ENCODE peak calls at places on chromosomes 13 and 19, in four cellular contexts. T, Q, R and N are unnamed samples.

GRCh38 chr13:66887088-66887487 is 343.0 kb downstream of the PCDH9 start:
- DNase-seq in T (no peak), Q (no peak), R (no peak), N (no peak)

GRCh38 chr13:75404721-75405120 is 77.2 kb downstream of the TBC1D4 start:
- DNase-seq in T (no peak), Q (no peak), R (no peak), N (no peak)

GRCh38 chr19:4403005-4403761 is 743 bp downstream of the CHAF1A start:
- DNase-seq in T (no peak), Q (no peak), R (no peak), N (no peak)

GRCh38 chr19:51651216-51651846 is 4.7 kb upstream of the SIGLEC14 start:
- DNase-seq in T (peak; percentile 38), Q (no peak), R (no peak), N (no peak)

GRCh38 chr19:6828306-6828697 is 55.8 kb downstream of the VAV1 start:
- DNase-seq in T (no peak), Q (no peak), R (no peak), N (peak; percentile 55)

GRCh38 chr13:113843864-113844556 is 19.9 kb downstream of the GAS6 start:
- DNase-seq in T (no peak), Q (no peak), R (no peak), N (no peak)

GRCh38 chr13:57787058-57787791 is 155.7 kb downstream of the PCDH17 start:
- DNase-seq in T (no peak), Q (no peak), R (no peak), N (no peak)

GRCh38 chr13:97502691-97503090 is 68.7 kb downstream of the RAP2A start:
- DNase-seq in T (no peak), Q (no peak), R (no peak), N (no peak)

GRCh38 chr19:41195675-41196497 is 2.9 kb downstream of the CYP2S1 start:
- DNase-seq in T (no peak), Q (no peak), R (no peak), N (no peak)

GRCh38 chr13:66977156-66977555 is 253.0 kb downstream of the PCDH9 start:
- DNase-seq in T (no peak), Q (no peak), R (no peak), N (no peak)

GRCh38 chr13:80048030-80048429 is 292.9 kb downstream of the SPRY2 start:
- DNase-seq in T (no peak), Q (no peak), R (no peak), N (no peak)

GRCh38 chr19:35352177-35352447 is 4.4 kb downstream of the FFAR1 start:
- DNase-seq in T (no peak), Q (no peak), R (peak; percentile 9), N (no peak)

GRCh38 chr13:99119686-99120085 is 81.0 kb upstream of the UBAC2 start:
- DNase-seq in T (no peak), Q (no peak), R (no peak), N (no peak)

GRCh38 chr19:41871573-41872383 is 5.3 kb upstream of the CD79A start:
- DNase-seq in T (no peak), Q (no peak), R (no peak), N (no peak)

GRCh38 chr13:95216182-95216581 is 85.1 kb downstream of the ABCC4 start:
- DNase-seq in T (no peak), Q (no peak), R (no peak), N (no peak)

GRCh38 chr13:21150013-21150412 is 26.3 kb downstream of the SKA3 start:
- DNase-seq in T (no peak), Q (no peak), R (no peak), N (no peak)

GRCh38 chr13:23500858-23501257 is 67.4 kb upstream of the SACS start:
- DNase-seq in T (no peak), Q (no peak), R (no peak), N (no peak)

GRCh38 chr13:23753523-23753922 is 135.7 kb downstream of the MIPEP start:
- DNase-seq in T (no peak), Q (peak; percentile 67), R (no peak), N (peak; percentile 41)

GRCh38 chr19:41792513-41793413 is 3.6 kb upstream of the CEACAM3 start:
- DNase-seq in T (peak; percentile 68), Q (peak; percentile 34), R (no peak), N (peak; percentile 70)

GRCh38 chr13:40116008-40116407 is 460.5 kb downstream of the COG6 start:
- DNase-seq in T (no peak), Q (peak; percentile 37), R (no peak), N (peak; percentile 67)

GRCh38 chr19:888615-889385 is 4.2 kb downstream of the MED16 start:
- DNase-seq in T (no peak), Q (no peak), R (no peak), N (no peak)

GRCh38 chr19:38355728-38356725 is 18.3 kb upstream of the PSMD8 start:
- DNase-seq in T (no peak), Q (peak; percentile 34), R (no peak), N (no peak)

GRCh38 chr13:77857810-77858209 is 60.8 kb downstream of the EDNRB start:
- DNase-seq in T (no peak), Q (no peak), R (no peak), N (no peak)

GRCh38 chr13:93227280-93227905 is 786 bp downstream of the GPC6 start:
- DNase-seq in T (no peak), Q (no peak), R (no peak), N (no peak)

GRCh38 chr19:58544591-58545285 is 874 bp downstream of the TRIM28 start:
- DNase-seq in T (no peak), Q (no peak), R (no peak), N (peak; percentile 88)

GRCh38 chr13:38735655-38736440 is 49.0 kb downstream of the FREM2 start:
- DNase-seq in T (no peak), Q (peak; percentile 16), R (no peak), N (no peak)

GRCh38 chr19:1214862-1215731 is 9.5 kb downstream of the STK11 start:
- DNase-seq in T (no peak), Q (no peak), R (no peak), N (no peak)

GRCh38 chr19:31334849-31335624 is 14.2 kb downstream of the TSHZ3 start:
- DNase-seq in T (no peak), Q (no peak), R (no peak), N (no peak)

GRCh38 chr13:98439896-98440295 is 137.0 kb downstream of the STK24 start:
- DNase-seq in T (no peak), Q (no peak), R (no peak), N (no peak)

GRCh38 chr19:48587387-48587786 is 19.2 kb upstream of the SPACA4 start:
- DNase-seq in T (no peak), Q (no peak), R (no peak), N (no peak)

GRCh38 chr19:48588670-48589399 is 17.7 kb upstream of the SPACA4 start:
- DNase-seq in T (peak; percentile 89), Q (peak; percentile 93), R (peak; percentile 85), N (peak; percentile 97)

GRCh38 chr19:48595833-48596232 is 10.7 kb upstream of the SPACA4 start:
- DNase-seq in T (no peak), Q (no peak), R (no peak), N (no peak)

GRCh38 chr19:48595171-48595570 is 11.4 kb upstream of the SPACA4 start:
- DNase-seq in T (no peak), Q (no peak), R (no peak), N (no peak)

DNA sequence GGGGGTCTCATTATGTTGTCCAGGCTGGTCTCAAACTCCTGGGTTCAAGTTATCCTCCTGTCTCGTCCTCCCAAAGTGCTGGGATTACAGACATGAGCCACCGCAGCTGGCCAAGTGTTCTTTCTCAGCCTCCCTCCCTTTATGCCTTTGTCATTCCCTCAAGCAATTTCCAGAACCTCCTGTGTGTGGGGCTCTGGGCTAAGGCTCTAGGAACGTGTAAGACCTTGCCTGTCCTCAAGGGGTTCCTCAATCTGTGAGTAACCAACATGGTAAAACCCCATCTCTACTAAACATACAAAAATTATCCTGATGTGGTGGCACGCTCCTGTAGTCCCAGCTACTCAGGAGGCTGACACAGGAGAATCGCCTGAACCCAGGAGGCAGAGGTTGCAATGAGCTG is 15.5 kb upstream of the SPACA4 start:
- DNase-seq in T (no peak), Q (no peak), R (no peak), N (no peak)
- TF ChIP-seq CTCF in T (no peak), Q (peak; percentile 11), R (no peak), N (no peak)

GRCh38 chr19:44753619-44753931 is 5.1 kb downstream of the BCL3 start:
- DNase-seq in T (no peak), Q (no peak), R (no peak), N (no peak)

GRCh38 chr19:44753932-44754742 is 5.6 kb downstream of the BCL3 start:
- DNase-seq in T (peak; percentile 96), Q (peak; percentile 48), R (peak; percentile 88), N (peak; percentile 92)

GRCh38 chr19:44752123-44752815 is 3.8 kb downstream of the BCL3 start:
- DNase-seq in T (no peak), Q (no peak), R (no peak), N (no peak)

GRCh38 chr19:44754743-44755066 is 6.2 kb downstream of the BCL3 start:
- DNase-seq in T (no peak), Q (no peak), R (no peak), N (no peak)

GRCh38 chr19:44752816-44753618 is 4.5 kb downstream of the BCL3 start:
- DNase-seq in T (peak; percentile 97), Q (peak; percentile 45), R (peak; percentile 72), N (peak; percentile 97)
- TF ChIP-seq CTCF in T (no peak), Q (no peak), R (no peak), N (no peak)

DNA sequence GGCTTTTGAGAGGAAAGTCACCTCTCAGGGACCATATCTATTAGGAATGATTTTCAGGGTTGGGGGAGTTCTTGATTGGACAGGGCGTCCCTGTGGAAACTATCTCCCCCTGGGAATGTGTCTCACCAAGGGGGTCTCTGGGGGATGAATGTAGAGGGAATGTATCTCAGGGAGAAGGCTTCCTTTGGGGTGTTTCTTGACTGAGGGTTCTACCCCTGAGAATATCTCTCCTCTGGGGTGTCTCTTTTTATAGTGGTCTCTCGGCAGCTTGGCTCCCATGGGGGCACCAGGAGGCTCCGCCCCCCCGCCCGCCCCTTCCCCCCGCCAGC is 997 bp downstream of the RTBDN start:
- DNase-seq in T (no peak), Q (no peak), R (no peak), N (no peak)
- TF ChIP-seq CTCF in T (no peak), Q (no peak), R (no peak), N (no peak)

GRCh38 chr19:46721269-46722003 is 4.5 kb upstream of the PRKD2 start:
- DNase-seq in T (no peak), Q (peak; percentile 59), R (no peak), N (no peak)
- TF ChIP-seq CTCF in T (no peak), Q (no peak), R (no peak), N (peak; percentile 37)

DNA sequence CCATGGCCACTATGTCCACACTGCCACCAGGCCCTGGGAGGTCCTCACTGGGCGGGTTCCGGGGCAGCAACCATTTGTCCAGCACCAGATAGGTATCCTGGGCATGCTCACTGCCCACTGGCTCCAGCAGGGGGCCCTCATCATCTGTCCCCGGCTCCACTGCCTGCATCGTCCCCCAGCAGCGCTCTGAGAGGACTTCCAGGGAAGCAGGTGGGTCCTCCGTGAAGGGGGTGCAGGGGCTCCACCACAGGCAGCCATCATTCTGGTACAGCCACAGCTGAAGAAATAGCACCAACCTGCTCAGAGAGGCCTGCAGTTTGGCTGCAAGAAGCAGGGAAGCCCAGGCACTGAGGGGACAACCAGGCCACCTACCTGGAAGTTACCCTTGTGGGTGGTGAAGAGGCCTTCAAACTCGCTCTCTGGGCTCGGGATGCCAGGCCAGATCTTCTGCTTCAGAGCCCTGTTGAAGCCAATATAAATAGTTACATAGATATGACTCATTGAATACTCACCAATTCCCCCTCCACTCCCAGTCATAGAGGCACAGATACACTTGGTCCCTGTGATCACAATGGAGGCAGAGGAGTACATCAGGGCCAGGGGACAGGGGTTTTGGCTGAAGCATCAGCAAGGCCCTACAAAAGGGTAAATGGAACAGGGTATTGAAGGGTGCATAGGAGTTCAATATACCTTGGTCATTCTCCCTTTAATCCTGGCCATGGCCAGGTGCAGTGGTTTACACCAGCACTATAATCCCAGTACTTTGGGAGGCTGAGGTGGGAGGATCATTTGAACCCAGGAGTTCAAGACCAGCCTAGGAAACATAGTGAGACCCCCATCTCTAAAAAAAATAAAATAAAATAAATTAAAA is 4.1 kb downstream of the SWSAP1 start:
- DNase-seq in T (no peak), Q (peak; percentile 64), R (no peak), N (peak; percentile 45)
- TF ChIP-seq CTCF in T (peak; percentile 12), Q (peak; percentile 33), R (no peak), N (no peak)